ENCODE peak calls at places on chromosomes 13 and 19, in nine cellular contexts. I, D, L, U, J, Q, S, X and V are unnamed samples.

GRCh38 chr19:29540128-29540527 is 14.3 kb downstream of the VSTM2B start:
- DNase-seq in Q (no peak), D (no peak), I (no peak), X (no peak), J (no peak), U (no peak), S (no peak), L (no peak), V (no peak)

GRCh38 chr19:4362871-4363545 is 19.6 kb downstream of the MPND start:
- DNase-seq in D (peak), L (no peak), U (no peak), S (no peak), J (no peak), Q (no peak), X (no peak), I (no peak), V (peak)

GRCh38 chr19:1135454-1135853 is 31.7 kb downstream of the GPX4 start:
- DNase-seq in S (no peak), D (no peak), Q (no peak), I (no peak), J (no peak), L (no peak), X (no peak), U (no peak), V (no peak)

GRCh38 chr19:52665529-52665928 is 27.4 kb upstream of the ZNF83 start:
- DNase-seq in U (peak), X (no peak), D (no peak), L (no peak), Q (no peak), I (peak), J (no peak), S (no peak), V (no peak)

GRCh38 chr13:51397262-51397933 is 55.4 kb downstream of the INTS6 start:
- DNase-seq in D (peak), I (no peak), X (no peak), U (peak), S (peak), L (no peak), J (no peak), Q (no peak), V (peak)

GRCh38 chr13:91155512-91156114 is 191.9 kb upstream of the MIR17HG start:
- DNase-seq in U (no peak), Q (no peak), L (no peak), D (no peak), X (no peak), I (no peak), S (no peak), J (no peak), V (peak)

GRCh38 chr13:98839826-98840769 is 87.6 kb upstream of the SLC15A1 start:
- DNase-seq in S (peak), D (peak), I (no peak), U (peak), L (peak), X (no peak), Q (no peak), J (peak), V (peak)

GRCh38 chr13:27259831-27260230 is 8.5 kb downstream of the RPL21 start:
- DNase-seq in L (no peak), I (no peak), X (no peak), U (no peak), S (no peak), D (no peak), J (no peak), Q (no peak), V (no peak)

GRCh38 chr13:113633485-113633873 is 24.5 kb downstream of the ATP4B start:
- DNase-seq in J (no peak), X (no peak), I (no peak), D (peak), U (no peak), Q (no peak), S (no peak), L (no peak), V (no peak)

GRCh38 chr13:39821977-39822376 is 166.5 kb downstream of the COG6 start:
- DNase-seq in L (no peak), D (no peak), J (no peak), I (no peak), U (no peak), S (no peak), Q (no peak), X (no peak), V (no peak)

GRCh38 chr13:108924154-108924940 is 294.9 kb downstream of the MYO16 start:
- DNase-seq in U (peak), D (peak), X (no peak), J (no peak), I (no peak), S (no peak), L (no peak), Q (no peak), V (no peak)

GRCh38 chr13:54852831-54853230 is 1824.2 kb downstream of the OLFM4 start:
- DNase-seq in X (no peak), J (no peak), D (no peak), S (no peak), L (no peak), I (no peak), Q (no peak), U (no peak), V (no peak)

GRCh38 chr19:4897146-4897545 is 5.5 kb downstream of the ARRDC5 start:
- DNase-seq in Q (no peak), D (peak), X (no peak), S (no peak), U (no peak), L (no peak), J (no peak), I (no peak), V (no peak)

GRCh38 chr13:113499936-113500335 is 9.4 kb upstream of the DCUN1D2 start:
- DNase-seq in D (no peak), J (no peak), I (no peak), Q (no peak), X (no peak), S (peak), U (peak), L (no peak), V (no peak)

GRCh38 chr13:51764184-51765141 is 39.5 kb downstream of the DHRS12 start:
- DNase-seq in L (peak), I (no peak), S (peak), Q (no peak), J (peak), U (peak), X (peak), D (no peak), V (no peak)

GRCh38 chr19:42396248-42396541 is 6.1 kb upstream of the CNFN start:
- DNase-seq in S (no peak), D (peak), U (no peak), J (no peak), Q (no peak), X (no peak), I (no peak), L (no peak), V (peak)

GRCh38 chr19:5292453-5292842 is 48.2 kb downstream of the PTPRS start:
- DNase-seq in S (peak), Q (no peak), L (peak), D (no peak), J (peak), U (peak), X (no peak), I (no peak), V (no peak)

GRCh38 chr19:6220385-6221191 is 59.2 kb downstream of the MLLT1 start:
- DNase-seq in Q (peak), L (no peak), X (no peak), J (no peak), D (no peak), I (no peak), S (peak), U (peak), V (no peak)

GRCh38 chr13:43511260-43511970 is 275.4 kb downstream of the ENOX1 start:
- DNase-seq in I (no peak), D (no peak), J (no peak), S (no peak), U (no peak), Q (no peak), X (no peak), L (no peak), V (no peak)

GRCh38 chr19:18119243-18120105 is 21.9 kb downstream of the MAST3 start:
- DNase-seq in U (no peak), D (peak), J (peak), Q (no peak), X (peak), S (no peak), L (no peak), I (no peak), V (peak)

GRCh38 chr13:48583859-48584311 is 51.0 kb upstream of the RCBTB2 start:
- DNase-seq in D (no peak), J (no peak), S (no peak), L (no peak), I (no peak), U (no peak), Q (no peak), X (no peak), V (no peak)

GRCh38 chr19:8161135-8161646 is 11.8 kb upstream of the FBN3 start:
- DNase-seq in S (no peak), U (no peak), L (peak), X (no peak), J (no peak), Q (no peak), I (no peak), D (peak), V (peak)

GRCh38 chr13:97327071-97327470 is 104.9 kb downstream of the MBNL2 start:
- DNase-seq in L (no peak), U (no peak), I (no peak), D (no peak), Q (no peak), J (no peak), S (no peak), X (no peak), V (no peak)